ENCODE peak calls at places on chromosomes 12 and 14, in four cellular contexts. One of them, this sample, is unnamed. For H3K36me3 and H3K4me1, the result is how much of the 10 kb centered on the place peaks cover.

GRCh38 chr12:82912406-82912805 is 225.7 kb downstream of the TMTC2 start:
- DNase-seq in astrocyte: peak
- DNase-seq in HAP-1: no peak
- DNase-seq in tibial nerve: no peak
- DNase-seq in this sample: no peak

GRCh38 chr12:2387051-2387834 is 334.5 kb downstream of the CACNA1C start:
- DNase-seq in astrocyte: peak
- DNase-seq in HAP-1: no peak
- DNase-seq in tibial nerve: no peak
- DNase-seq in this sample: no peak

GRCh38 chr12:131783915-131784541 is 44.2 kb upstream of the MMP17 start:
- DNase-seq in astrocyte: peak
- DNase-seq in HAP-1: peak
- DNase-seq in tibial nerve: no peak
- DNase-seq in this sample: no peak

GRCh38 chr14:103110681-103111296 is 12.5 kb upstream of the TNFAIP2 start:
- DNase-seq in astrocyte: peak
- DNase-seq in HAP-1: no peak
- DNase-seq in tibial nerve: no peak
- DNase-seq in this sample: no peak

GRCh38 chr12:100497105-100497795 is 23.6 kb downstream of the NR1H4 start:
- DNase-seq in astrocyte: no peak
- DNase-seq in HAP-1: no peak
- DNase-seq in tibial nerve: no peak
- DNase-seq in this sample: no peak

GRCh38 chr12:19922687-19923086 is 445.6 kb upstream of the PDE3A start:
- DNase-seq in astrocyte: no peak
- DNase-seq in HAP-1: no peak
- DNase-seq in tibial nerve: no peak
- DNase-seq in this sample: no peak

GRCh38 chr12:57640156-57641042 is 7.4 kb upstream of the B4GALNT1 start:
- DNase-seq in astrocyte: no peak
- DNase-seq in HAP-1: no peak
- DNase-seq in tibial nerve: no peak
- DNase-seq in this sample: no peak

GRCh38 chr12:123761841-123762714 is at the start of gene DNAH10:
- DNase-seq in astrocyte: peak
- DNase-seq in HAP-1: no peak
- DNase-seq in tibial nerve: no peak
- DNase-seq in this sample: no peak

GRCh38 chr14:94494085-94494484 is 15.2 kb downstream of the SERPINA12 start:
- DNase-seq in astrocyte: no peak
- DNase-seq in HAP-1: no peak
- DNase-seq in tibial nerve: no peak
- DNase-seq in this sample: no peak

GRCh38 chr14:90510208-90510607 is 113.4 kb downstream of the CALM1 start:
- DNase-seq in astrocyte: no peak
- DNase-seq in HAP-1: no peak
- DNase-seq in tibial nerve: no peak
- DNase-seq in this sample: no peak

GRCh38 chr14:24179961-24180726 is 8.3 kb downstream of the REC8 start:
- DNase-seq in astrocyte: peak
- DNase-seq in HAP-1: no peak
- DNase-seq in tibial nerve: no peak
- DNase-seq in this sample: peak

GRCh38 chr12:78328524-78328923 is 497.8 kb downstream of the NAV3 start:
- DNase-seq in astrocyte: no peak
- DNase-seq in HAP-1: no peak
- DNase-seq in tibial nerve: no peak
- DNase-seq in this sample: no peak

GRCh38 chr12:66118240-66118891 is 12.2 kb downstream of the LLPH start:
- DNase-seq in astrocyte: peak
- DNase-seq in HAP-1: no peak
- DNase-seq in tibial nerve: no peak
- DNase-seq in this sample: no peak

GRCh38 chr12:120468846-120469449 is 600 bp downstream of the SRSF9 start:
- DNase-seq in astrocyte: no peak
- DNase-seq in HAP-1: no peak
- DNase-seq in tibial nerve: peak
- DNase-seq in this sample: peak

GRCh38 chr12:62933220-62933870 is 1.6 kb downstream of the PPM1H start:
- DNase-seq in astrocyte: no peak
- DNase-seq in HAP-1: no peak
- DNase-seq in tibial nerve: no peak
- DNase-seq in this sample: no peak

GRCh38 chr12:38775457-38775856 is 129.9 kb downstream of the CPNE8 start:
- DNase-seq in astrocyte: no peak
- DNase-seq in HAP-1: no peak
- DNase-seq in tibial nerve: no peak
- DNase-seq in this sample: no peak

GRCh38 chr12:88577537-88577936 is 2.7 kb downstream of the KITLG start:
- DNase-seq in astrocyte: peak
- DNase-seq in HAP-1: peak
- DNase-seq in tibial nerve: no peak
- DNase-seq in this sample: no peak

GRCh38 chr14:75554482-75554881 is 23.9 kb upstream of the FLVCR2 start:
- DNase-seq in astrocyte: peak
- DNase-seq in HAP-1: no peak
- DNase-seq in tibial nerve: no peak
- DNase-seq in this sample: no peak

GRCh38 chr12:87025976-87026375 is 769.8 kb upstream of the MGAT4C start:
- DNase-seq in astrocyte: peak
- DNase-seq in HAP-1: no peak
- DNase-seq in tibial nerve: no peak
- DNase-seq in this sample: no peak

GRCh38 chr14:101405171-101405883 is 156.0 kb upstream of the DIO3 start:
- DNase-seq in astrocyte: no peak
- DNase-seq in HAP-1: no peak
- DNase-seq in tibial nerve: peak
- DNase-seq in this sample: no peak

GRCh38 chr14:58626441-58626840 is 11.3 kb upstream of the DACT1 start:
- DNase-seq in astrocyte: peak
- DNase-seq in HAP-1: no peak
- DNase-seq in tibial nerve: no peak
- DNase-seq in this sample: no peak

GRCh38 chr12:41981758-41982157 is 162.9 kb downstream of the GXYLT1 start:
- DNase-seq in astrocyte: peak
- DNase-seq in HAP-1: no peak
- DNase-seq in tibial nerve: no peak
- DNase-seq in this sample: no peak

GRCh38 chr14:81551471-81551870 is 17.8 kb upstream of the SEL1L start:
- DNase-seq in astrocyte: no peak
- DNase-seq in HAP-1: no peak
- DNase-seq in tibial nerve: no peak
- DNase-seq in this sample: no peak

GRCh38 chr12:30725739-30726138 is 29.0 kb downstream of the CAPRIN2 start:
- DNase-seq in astrocyte: peak
- DNase-seq in HAP-1: no peak
- DNase-seq in tibial nerve: no peak
- DNase-seq in this sample: no peak

GRCh38 chr12:51389302-51389999 is 1.8 kb downstream of the GALNT6 start:
- DNase-seq in astrocyte: peak
- DNase-seq in HAP-1: no peak
- DNase-seq in tibial nerve: no peak
- DNase-seq in this sample: no peak

GRCh38 chr12:28232212-28232928 is 42.1 kb downstream of the CCDC91 start:
- DNase-seq in astrocyte: no peak
- DNase-seq in HAP-1: no peak
- DNase-seq in tibial nerve: no peak
- DNase-seq in this sample: no peak

GRCh38 chr12:65585648-65586420 is 238.4 kb upstream of the HMGA2 start:
- DNase-seq in astrocyte: no peak
- DNase-seq in HAP-1: no peak
- DNase-seq in tibial nerve: no peak
- DNase-seq in this sample: no peak

GRCh38 chr14:99383457-99384428 is 96.9 kb downstream of the SETD3 start:
- DNase-seq in astrocyte: no peak
- DNase-seq in HAP-1: no peak
- DNase-seq in tibial nerve: no peak
- DNase-seq in this sample: no peak

GRCh38 chr12:121060149-121061001 is 21.3 kb upstream of the OASL start:
- DNase-seq in astrocyte: no peak
- DNase-seq in HAP-1: peak
- DNase-seq in tibial nerve: no peak
- DNase-seq in this sample: no peak

GRCh38 chr12:113152835-113153814 is 3.6 kb downstream of the CFAP73 start:
- DNase-seq in astrocyte: peak
- DNase-seq in HAP-1: peak
- DNase-seq in tibial nerve: peak
- DNase-seq in this sample: peak

GRCh38 chr14:52998376-52999010 is 47.6 kb upstream of the FERMT2 start:
- DNase-seq in astrocyte: peak
- DNase-seq in HAP-1: no peak
- DNase-seq in tibial nerve: no peak
- DNase-seq in this sample: no peak

GRCh38 chr12:7374423-7375144 is 69.4 kb downstream of the CD163L1 start:
- DNase-seq in astrocyte: no peak
- DNase-seq in HAP-1: peak
- DNase-seq in tibial nerve: peak
- DNase-seq in this sample: peak

GRCh38 chr14:88518592-88519512 is 36.0 kb downstream of the PTPN21 start:
- DNase-seq in astrocyte: peak
- DNase-seq in HAP-1: no peak
- DNase-seq in tibial nerve: no peak
- DNase-seq in this sample: no peak

GRCh38 chr14:20597108-20597507 is 5.9 kb upstream of the RNASE12 start:
- DNase-seq in astrocyte: no peak
- DNase-seq in HAP-1: no peak
- DNase-seq in tibial nerve: no peak
- DNase-seq in this sample: no peak

GRCh38 chr14:57732886-57733285 is 133.0 kb downstream of the SLC35F4 start:
- DNase-seq in astrocyte: peak
- DNase-seq in HAP-1: no peak
- DNase-seq in tibial nerve: no peak
- DNase-seq in this sample: no peak

GRCh38 chr12:59077153-59077930 is 157.0 kb upstream of the LRIG3 start:
- DNase-seq in astrocyte: no peak
- DNase-seq in HAP-1: no peak
- DNase-seq in tibial nerve: no peak
- DNase-seq in this sample: no peak

GRCh38 chr12:57401165-57401564 is 29.7 kb downstream of the R3HDM2 start:
- DNase-seq in astrocyte: no peak
- DNase-seq in HAP-1: no peak
- DNase-seq in tibial nerve: no peak
- DNase-seq in this sample: no peak

GRCh38 chr14:40268236-40268635 is 836.0 kb upstream of the FBXO33 start:
- DNase-seq in astrocyte: no peak
- DNase-seq in HAP-1: no peak
- DNase-seq in tibial nerve: no peak
- DNase-seq in this sample: no peak

GRCh38 chr12:40287369-40287975 is 62.7 kb downstream of the LRRK2 start:
- DNase-seq in astrocyte: no peak
- DNase-seq in HAP-1: no peak
- DNase-seq in tibial nerve: no peak
- DNase-seq in this sample: no peak
- H3K36me3 ChIP-seq in astrocyte: under half
- H3K36me3 ChIP-seq in HAP-1: under half
- H3K36me3 ChIP-seq in tibial nerve: under half
- H3K36me3 ChIP-seq in this sample: under half

GRCh38 chr12:12898136-12898712 is 6.9 kb downstream of the GPRC5A start:
- DNase-seq in astrocyte: no peak
- DNase-seq in HAP-1: no peak
- DNase-seq in tibial nerve: no peak
- DNase-seq in this sample: no peak

GRCh38 chr12:12897286-12897685 is 5.9 kb downstream of the GPRC5A start:
- DNase-seq in astrocyte: no peak
- DNase-seq in HAP-1: no peak
- DNase-seq in tibial nerve: no peak
- DNase-seq in this sample: no peak

GRCh38 chr12:12900786-12901157 is 9.4 kb downstream of the GPRC5A start:
- DNase-seq in astrocyte: no peak
- DNase-seq in HAP-1: no peak
- DNase-seq in tibial nerve: no peak
- DNase-seq in this sample: no peak

GRCh38 chr12:12899530-12900380 is 8.4 kb downstream of the GPRC5A start:
- DNase-seq in astrocyte: peak
- DNase-seq in HAP-1: no peak
- DNase-seq in tibial nerve: peak
- DNase-seq in this sample: peak

GRCh38 chr12:12898911-12899511 is 7.6 kb downstream of the GPRC5A start:
- DNase-seq in astrocyte: no peak
- DNase-seq in HAP-1: no peak
- DNase-seq in tibial nerve: no peak
- DNase-seq in this sample: no peak
- H3K4me3 ChIP-seq in astrocyte: no peak
- H3K4me3 ChIP-seq in HAP-1: no peak
- H3K4me3 ChIP-seq in tibial nerve: no peak
- H3K4me3 ChIP-seq in this sample: no peak

DNA sequence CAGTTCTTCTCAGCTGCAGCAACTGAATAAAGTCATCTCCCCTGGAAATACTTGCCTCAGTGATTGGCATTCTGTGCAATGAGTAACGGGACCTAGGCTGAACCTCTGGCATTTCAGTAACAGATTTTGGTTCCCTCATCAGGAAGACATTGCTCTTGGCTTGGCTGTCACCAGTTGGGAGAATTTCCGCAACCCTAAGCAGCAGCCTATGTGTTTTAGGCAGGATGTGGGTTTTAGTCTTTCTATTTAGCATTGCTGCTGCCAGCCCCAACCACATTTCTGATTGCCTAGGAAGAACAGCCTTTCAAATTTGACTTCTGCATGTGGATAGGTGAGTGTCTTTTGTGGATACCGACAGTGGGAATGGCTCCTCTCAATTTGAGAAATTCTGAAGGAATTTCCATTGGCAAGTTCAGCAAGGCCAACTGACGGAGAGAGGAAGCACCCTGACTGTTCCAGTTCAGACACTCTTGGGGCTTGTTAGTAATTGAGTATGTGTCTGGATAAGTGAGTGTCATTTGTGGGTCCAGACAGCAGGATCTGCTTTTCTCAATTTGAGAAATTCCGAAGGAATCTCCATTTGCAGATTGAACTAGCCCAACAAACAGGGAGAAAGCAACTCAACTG is 19.0 kb upstream of the CLEC2A start:
- DNase-seq in astrocyte: no peak
- DNase-seq in HAP-1: no peak
- DNase-seq in tibial nerve: no peak
- DNase-seq in this sample: no peak
- H3K4me1 ChIP-seq in astrocyte: under half
- H3K4me1 ChIP-seq in HAP-1: under half
- H3K4me1 ChIP-seq in tibial nerve: under half
- H3K4me1 ChIP-seq in this sample: under half

GRCh38 chr12:49039421-49040363 is 20.9 kb downstream of the KMT2D start:
- DNase-seq in astrocyte: no peak
- DNase-seq in HAP-1: no peak
- DNase-seq in tibial nerve: no peak
- DNase-seq in this sample: peak

GRCh38 chr12:49036029-49036428 is 17.5 kb upstream of the PRKAG1 start:
- DNase-seq in astrocyte: no peak
- DNase-seq in HAP-1: no peak
- DNase-seq in tibial nerve: no peak
- DNase-seq in this sample: no peak

GRCh38 chr12:49038291-49038955 is 19.8 kb upstream of the PRKAG1 start:
- DNase-seq in astrocyte: no peak
- DNase-seq in HAP-1: no peak
- DNase-seq in tibial nerve: no peak
- DNase-seq in this sample: no peak

GRCh38 chr12:49037111-49037946 is 18.8 kb upstream of the PRKAG1 start:
- DNase-seq in astrocyte: no peak
- DNase-seq in HAP-1: no peak
- DNase-seq in tibial nerve: no peak
- DNase-seq in this sample: peak

GRCh38 chr12:49037947-49038237 is 19.3 kb upstream of the PRKAG1 start:
- DNase-seq in astrocyte: no peak
- DNase-seq in HAP-1: no peak
- DNase-seq in tibial nerve: no peak
- DNase-seq in this sample: no peak
- H3K36me3 ChIP-seq in astrocyte: half or more
- H3K36me3 ChIP-seq in HAP-1: half or more
- H3K36me3 ChIP-seq in tibial nerve: half or more
- H3K36me3 ChIP-seq in this sample: under half

This sample was measured in aorta.